ENCODE peak calls at places on chromosomes 2 and 18, in seven cellular contexts. G is SK-N-SH, S is HCT116, C is K562, O is GM12878, K is HepG2, Q is H1. Z is an unnamed sample.

GRCh38 chr2:133266075-133266925 is 302.0 kb downstream of the NCKAP5 start:
- DNase-seq in G (peak), C (no peak), Q (peak), K (no peak), O (no peak), S (no peak), Z (peak)

GRCh38 chr2:8494589-8494988 is 187.3 kb upstream of the ID2 start:
- DNase-seq in C (no peak), S (no peak), Q (no peak), K (no peak), O (no peak), G (no peak), Z (no peak)

GRCh38 chr2:232979871-232980461 is 33.1 kb downstream of the NGEF start:
- DNase-seq in G (no peak), O (no peak), Q (no peak), C (no peak), K (peak), S (peak), Z (no peak)

GRCh38 chr18:49464718-49465598 is 4.5 kb upstream of the DYM start:
- DNase-seq in S (no peak), C (no peak), O (no peak), G (no peak), Q (peak), K (no peak), Z (no peak)

GRCh38 chr18:46167971-46168370 is 63.8 kb downstream of the HAUS1 start:
- DNase-seq in S (no peak), K (no peak), C (no peak), O (peak), G (no peak), Q (no peak), Z (no peak)

GRCh38 chr2:191664823-191665222 is 13.1 kb upstream of the NABP1 start:
- DNase-seq in K (no peak), G (no peak), Q (no peak), O (no peak), C (no peak), S (no peak), Z (no peak)

GRCh38 chr2:218982312-218983262 is 2.4 kb downstream of the FEV start:
- DNase-seq in Q (peak), C (no peak), G (peak), O (no peak), S (no peak), K (no peak), Z (no peak)

GRCh38 chr2:185245216-185245615 is 493.4 kb upstream of the FSIP2 start:
- DNase-seq in Q (no peak), K (no peak), C (no peak), O (no peak), S (no peak), G (no peak), Z (no peak)

GRCh38 chr2:9057939-9058761 is 54.7 kb upstream of the MBOAT2 start:
- DNase-seq in K (no peak), Q (no peak), O (no peak), S (peak), G (no peak), C (no peak), Z (no peak)

GRCh38 chr2:120616261-120616660 is 119.4 kb upstream of the GLI2 start:
- DNase-seq in Q (no peak), K (no peak), G (no peak), O (no peak), C (no peak), S (no peak), Z (no peak)

GRCh38 chr2:64836566-64836965 is 152.6 kb upstream of the SLC1A4 start:
- DNase-seq in G (no peak), S (no peak), Q (no peak), C (no peak), K (peak), O (no peak), Z (no peak)
- TF ChIP-seq JUND in G (no peak), S (no peak), Q (no peak), C (no peak), K (no peak), O (no peak), Z (no peak)

DNA sequence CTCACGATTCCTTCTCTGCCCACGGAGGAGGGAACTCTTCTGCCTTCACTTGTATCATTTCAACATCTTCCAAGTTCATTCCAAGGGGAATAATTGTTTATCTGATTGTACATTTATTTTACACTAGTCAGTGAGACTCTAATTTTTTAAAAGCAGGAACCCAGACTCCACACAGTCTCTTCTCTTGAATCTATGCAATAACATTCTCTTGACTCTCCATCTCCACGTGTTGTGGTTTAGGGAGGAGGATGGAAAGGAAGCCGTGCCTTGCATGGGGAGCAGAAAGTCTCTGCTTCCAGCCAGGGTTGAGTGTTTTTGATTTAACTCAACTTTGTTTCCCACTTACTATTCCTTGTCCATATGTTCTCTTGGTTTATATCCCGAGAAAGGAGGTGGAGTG is 131.1 kb upstream of the RIOK3 start:
- DNase-seq in S (no peak), C (no peak), O (no peak), Q (no peak), G (no peak), K (no peak), Z (no peak)
- TF ChIP-seq JUND in S (no peak), C (no peak), O (no peak), Q (no peak), G (no peak), K (no peak), Z (no peak)

GRCh38 chr2:88602022-88602421 is 25.2 kb downstream of the EIF2AK3 start:
- DNase-seq in Q (no peak), G (no peak), C (no peak), O (no peak), S (no peak), K (no peak), Z (no peak)

GRCh38 chr2:88600038-88600465 is 27.2 kb downstream of the EIF2AK3 start:
- DNase-seq in O (peak), C (peak), G (peak), Q (no peak), S (peak), K (peak), Z (peak)

GRCh38 chr2:88599527-88599926 is 27.7 kb downstream of the EIF2AK3 start:
- DNase-seq in G (no peak), S (no peak), C (peak), O (no peak), K (no peak), Q (no peak), Z (no peak)

GRCh38 chr2:88603146-88603545 is 24.1 kb downstream of the EIF2AK3 start:
- DNase-seq in C (no peak), O (no peak), Q (no peak), S (no peak), K (no peak), G (no peak), Z (no peak)

DNA sequence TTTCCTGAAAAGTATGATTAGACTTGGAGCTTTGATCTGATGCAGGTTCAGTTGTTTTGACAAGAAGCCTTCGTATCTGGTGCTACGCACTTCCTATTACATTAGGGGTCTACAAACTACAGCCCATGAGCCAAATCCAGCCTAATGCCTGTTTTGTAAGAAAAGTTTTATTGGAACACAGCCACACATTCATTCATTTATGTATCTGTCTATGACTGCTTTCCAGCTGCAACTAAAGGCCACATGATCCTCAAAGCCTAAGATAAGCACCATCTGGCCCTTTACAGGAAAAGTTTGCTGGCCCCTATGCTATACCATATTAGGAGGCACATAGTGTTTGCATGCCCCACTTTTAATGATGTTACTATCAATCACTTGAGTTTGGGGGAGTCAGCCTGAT is 26.0 kb downstream of the EIF2AK3 start:
- DNase-seq in O (no peak), Q (no peak), K (no peak), G (peak), C (no peak), S (no peak), Z (no peak)
- TF ChIP-seq JUND in O (no peak), Q (no peak), K (no peak), G (no peak), C (no peak), S (no peak), Z (no peak)

GRCh38 chr2:230202430-230203109 is 17.2 kb downstream of the SP110 start:
- DNase-seq in K (no peak), O (peak), C (no peak), G (no peak), S (no peak), Q (no peak), Z (no peak)

GRCh38 chr2:230203110-230203676 is 16.6 kb downstream of the SP110 start:
- DNase-seq in C (no peak), G (no peak), K (no peak), Q (no peak), O (peak), S (no peak), Z (no peak)

GRCh38 chr2:230208576-230208975 is 11.2 kb downstream of the SP110 start:
- DNase-seq in G (no peak), C (no peak), O (no peak), K (no peak), Q (no peak), S (no peak), Z (no peak)

GRCh38 chr2:230205721-230206120 is 14.1 kb downstream of the SP110 start:
- DNase-seq in O (no peak), K (no peak), G (no peak), S (no peak), C (no peak), Q (no peak), Z (no peak)

DNA sequence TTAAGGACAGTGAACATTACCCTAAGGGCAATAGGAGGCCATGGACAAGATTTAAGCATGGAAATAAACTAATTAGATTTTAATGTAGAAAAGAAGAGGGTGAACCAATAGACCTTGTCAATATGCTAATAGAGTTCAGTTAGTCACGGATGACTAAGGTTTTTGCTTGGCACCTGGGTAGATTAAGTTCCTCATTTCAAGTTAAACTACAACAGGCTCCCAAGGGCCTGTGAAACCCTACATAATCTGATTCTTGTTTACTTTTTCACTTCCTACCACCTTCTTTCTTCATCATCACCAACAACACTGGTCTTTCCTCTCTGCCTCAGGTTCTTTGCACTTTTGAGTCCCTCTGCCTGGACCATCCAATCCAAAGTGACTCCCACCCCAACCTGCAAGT is 14.8 kb downstream of the SP110 start:
- DNase-seq in Q (no peak), G (no peak), K (no peak), C (no peak), S (no peak), O (peak), Z (no peak)
- TF ChIP-seq JUND in Q (no peak), G (no peak), K (no peak), C (no peak), S (no peak), O (no peak), Z (no peak)

DNA sequence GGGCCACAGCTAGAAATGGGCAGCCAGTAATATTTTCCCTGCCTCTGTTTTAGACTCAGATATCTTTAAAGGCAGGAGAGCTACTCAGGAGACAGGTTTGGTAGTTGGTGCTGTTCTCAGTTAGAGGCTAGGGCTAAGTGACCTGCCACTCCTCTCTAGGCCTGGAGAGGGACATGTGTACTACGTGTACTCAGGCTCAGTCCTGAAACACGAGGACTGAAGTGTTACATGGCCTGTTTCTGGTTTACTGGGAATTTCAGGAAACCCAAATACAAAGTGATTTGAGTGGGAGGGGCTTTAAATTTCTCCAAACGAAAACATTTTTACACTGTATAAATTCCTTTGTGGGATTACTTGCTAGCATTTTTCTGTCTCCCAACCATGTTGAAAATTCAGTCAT is 343.4 kb downstream of the CYP26B1 start:
- DNase-seq in O (no peak), Q (no peak), G (no peak), C (no peak), K (peak), S (no peak), Z (no peak)
- TF ChIP-seq JUND in O (no peak), Q (no peak), G (no peak), C (no peak), K (no peak), S (no peak), Z (no peak)

DNA sequence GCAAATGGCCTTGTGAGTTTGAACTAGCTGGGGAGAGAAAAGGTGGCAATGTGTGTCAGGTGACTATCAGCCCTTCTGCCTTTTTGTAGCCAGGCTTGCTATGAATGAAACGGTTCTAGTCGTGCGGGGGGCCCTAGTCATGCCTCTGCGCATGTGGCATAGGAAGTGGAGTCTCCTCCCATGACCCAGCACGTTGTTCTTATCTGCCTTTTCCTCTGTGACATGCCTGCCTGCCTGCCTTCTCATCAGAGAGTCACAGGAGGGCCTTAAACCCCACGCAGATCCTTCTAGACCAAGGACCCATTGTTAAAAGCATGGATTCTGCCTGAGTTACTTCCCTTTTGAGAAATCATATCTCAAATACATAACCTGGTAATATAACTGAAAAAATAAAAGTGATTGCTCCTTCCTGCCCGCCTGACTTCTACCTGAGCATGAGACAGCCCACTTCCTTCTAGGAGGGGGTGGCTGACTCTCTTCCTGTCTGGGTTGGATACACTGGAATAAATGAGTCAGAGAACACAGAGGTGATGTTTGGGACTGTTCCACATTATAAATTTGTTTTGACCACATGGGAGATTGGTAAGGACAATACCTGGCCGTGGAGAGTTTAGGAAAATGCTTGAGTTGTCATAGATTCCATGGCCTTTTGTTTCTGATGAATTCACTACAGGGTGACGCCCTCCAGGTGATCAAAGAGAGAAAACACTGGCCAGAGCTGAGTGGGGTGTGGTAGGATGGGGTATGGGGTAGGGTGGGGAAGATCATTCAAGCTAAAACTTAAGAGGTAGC is 49.8 kb downstream of the FBLN7 start:
- DNase-seq in G (no peak), K (no peak), S (peak), C (peak), O (no peak), Q (peak), Z (no peak)
- TF ChIP-seq JUND in G (no peak), K (no peak), S (peak), C (peak), O (no peak), Q (no peak), Z (no peak)

GRCh38 chr2:24761866-24762265 is 31.3 kb downstream of the PTRHD1 start:
- DNase-seq in O (no peak), S (no peak), Q (no peak), C (no peak), G (no peak), K (no peak), Z (no peak)
- TF ChIP-seq JUND in O (no peak), S (no peak), Q (no peak), C (no peak), G (no peak), K (no peak), Z (no peak)

DNA sequence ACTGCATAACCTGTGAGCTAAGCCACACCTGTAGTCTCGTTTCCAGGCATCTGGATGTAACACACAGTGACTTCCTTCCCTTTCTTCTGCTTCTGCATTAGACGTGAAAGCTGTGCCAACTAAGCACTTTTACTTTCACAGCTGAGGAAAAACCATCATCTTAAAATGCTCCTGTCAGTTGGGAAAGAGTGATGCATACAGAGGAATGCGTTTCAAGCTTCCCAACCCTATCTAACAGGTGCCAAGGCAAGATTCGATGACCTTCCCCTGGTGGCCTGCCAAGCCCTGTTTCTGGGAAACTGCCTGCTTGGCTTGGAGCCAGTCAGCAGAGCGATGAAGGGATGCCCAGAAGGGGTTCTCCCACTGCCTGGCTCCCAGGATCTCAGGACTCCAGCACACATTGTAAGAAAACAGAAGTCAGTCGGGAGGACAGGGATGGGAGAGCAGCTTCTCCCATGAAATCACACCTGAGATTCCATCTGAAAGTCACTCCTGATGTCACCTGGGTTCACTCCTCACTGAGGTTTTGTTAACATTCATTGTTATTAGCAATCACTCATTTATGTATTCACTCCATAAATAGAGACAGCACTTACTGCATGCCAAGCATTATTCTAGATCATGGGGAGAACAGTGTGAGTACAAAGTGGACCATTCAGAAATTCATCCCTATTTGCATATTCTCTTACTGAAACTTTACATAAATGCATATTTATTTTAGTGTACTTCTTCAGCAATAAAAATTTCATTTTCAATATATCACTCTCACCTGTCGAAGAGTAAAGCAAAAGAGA is 64.1 kb downstream of the DTNA start:
- DNase-seq in Q (no peak), C (no peak), S (no peak), G (peak), K (no peak), O (no peak), Z (no peak)
- TF ChIP-seq JUND in Q (no peak), C (no peak), S (no peak), G (peak), K (no peak), O (no peak), Z (no peak)

GRCh38 chr18:961644-962355 is 57.1 kb downstream of the ADCYAP1 start:
- DNase-seq in Q (peak), K (peak), O (no peak), C (peak), S (peak), G (peak), Z (peak)
- TF ChIP-seq JUND in Q (no peak), K (no peak), O (no peak), C (no peak), S (no peak), G (no peak), Z (no peak)

GRCh38 chr2:25996844-25997243 is 14.5 kb upstream of the KIF3C start:
- DNase-seq in C (no peak), S (no peak), O (no peak), G (no peak), Q (no peak), K (no peak), Z (no peak)
- TF ChIP-seq JUND in C (no peak), S (no peak), O (no peak), G (no peak), Q (no peak), K (no peak), Z (no peak)